ENCODE peak calls at places on chromosomes 13 and 19, in ten cellular contexts. U is CD8-positive, alpha-beta memory T cell; H is left ventricle myocardium inferior; I is ovary; X is iPS DF 6.9; P is AG04450; O is pancreas; T is IMR-90; J is psoas muscle; L is A549. R is an unnamed sample.

GRCh38 chr13:103195762-103196161 is 129.5 kb upstream of the SLC10A2 start:
- DNase-seq in U (no peak), H (no peak), I (no peak), X (no peak), P (no peak), O (no peak), T (no peak), J (no peak), L (no peak), R (no peak)

GRCh38 chr13:49585220-49586157 is at the start of gene RCBTB1:
- DNase-seq in U (peak), H (peak), I (peak), X (no peak), P (no peak), O (peak), T (peak), J (peak), L (peak), R (peak)

GRCh38 chr19:29841209-29841558 is 29.4 kb downstream of the CCNE1 start:
- DNase-seq in U (no peak), H (no peak), I (no peak), X (no peak), P (no peak), O (no peak), T (no peak), J (peak), L (peak), R (no peak)

GRCh38 chr13:23680836-23681235 is 110.6 kb downstream of the TNFRSF19 start:
- DNase-seq in U (no peak), H (no peak), I (no peak), X (no peak), P (no peak), O (no peak), T (no peak), J (no peak), L (no peak), R (no peak)

GRCh38 chr19:2610637-2611482 is 91.6 kb downstream of the GNG7 start:
- DNase-seq in U (peak), H (peak), I (peak), X (peak), P (peak), O (peak), T (peak), J (peak), L (peak), R (peak)

GRCh38 chr19:15790096-15790495 is 2.6 kb downstream of the OR10H5 start:
- DNase-seq in U (no peak), H (no peak), I (no peak), X (no peak), P (no peak), O (no peak), T (no peak), J (no peak), L (peak), R (no peak)

GRCh38 chr19:44635581-44636438 is 7.9 kb upstream of the PVR start:
- DNase-seq in U (no peak), H (no peak), I (no peak), X (no peak), P (no peak), O (no peak), T (peak), J (no peak), L (no peak), R (no peak)

GRCh38 chr19:22517496-22518411 is 95.6 kb upstream of the ZNF98 start:
- DNase-seq in U (no peak), H (no peak), I (no peak), X (no peak), P (no peak), O (no peak), T (no peak), J (no peak), L (no peak), R (no peak)

GRCh38 chr13:110815471-110816204 is 99.2 kb downstream of the ANKRD10 start:
- DNase-seq in U (no peak), H (no peak), I (no peak), X (no peak), P (no peak), O (no peak), T (no peak), J (no peak), L (no peak), R (peak)

GRCh38 chr13:96816261-96816660 is 178.0 kb downstream of the OXGR1 start:
- DNase-seq in U (no peak), H (no peak), I (no peak), X (no peak), P (no peak), O (no peak), T (no peak), J (peak), L (no peak), R (peak)

GRCh38 chr13:113763254-113763653 is 4.2 kb downstream of the TMEM255B start:
- DNase-seq in U (no peak), H (no peak), I (no peak), X (no peak), P (no peak), O (no peak), T (no peak), J (no peak), L (no peak), R (peak)

GRCh38 chr13:81058916-81059290 is 718.0 kb upstream of the SPRY2 start:
- DNase-seq in U (no peak), H (no peak), I (no peak), X (no peak), P (no peak), O (no peak), T (no peak), J (no peak), L (no peak), R (no peak)

GRCh38 chr19:3276341-3276799 is 51.9 kb downstream of the CELF5 start:
- DNase-seq in U (peak), H (no peak), I (no peak), X (peak), P (no peak), O (peak), T (no peak), J (no peak), L (peak), R (no peak)

GRCh38 chr19:19105365-19106060 is 32.8 kb downstream of the TMEM161A start:
- DNase-seq in U (no peak), H (peak), I (peak), X (no peak), P (no peak), O (no peak), T (no peak), J (no peak), L (peak), R (no peak)

GRCh38 chr13:36818483-36819063 is 449 bp upstream of the RFXAP start:
- DNase-seq in U (no peak), H (no peak), I (no peak), X (no peak), P (no peak), O (no peak), T (no peak), J (no peak), L (no peak), R (no peak)

GRCh38 chr19:2099937-2100718 is 3.4 kb downstream of the IZUMO4 start:
- DNase-seq in U (no peak), H (no peak), I (no peak), X (no peak), P (no peak), O (no peak), T (no peak), J (no peak), L (no peak), R (no peak)

GRCh38 chr13:48975926-48976676 is 389 bp downstream of the FNDC3A start:
- DNase-seq in U (peak), H (peak), I (peak), X (no peak), P (peak), O (peak), T (peak), J (peak), L (peak), R (peak)

GRCh38 chr13:21504379-21504778 is 45.3 kb upstream of the ZDHHC20 start:
- DNase-seq in U (no peak), H (no peak), I (no peak), X (no peak), P (no peak), O (no peak), T (no peak), J (no peak), L (no peak), R (no peak)

GRCh38 chr19:10766681-10767201 is 48.9 kb downstream of the DNM2 start:
- DNase-seq in U (no peak), H (peak), I (peak), X (no peak), P (no peak), O (peak), T (peak), J (no peak), L (no peak), R (no peak)

GRCh38 chr13:66519259-66519658 is 710.9 kb downstream of the PCDH9 start:
- DNase-seq in U (no peak), H (no peak), I (no peak), X (no peak), P (no peak), O (no peak), T (no peak), J (no peak), L (no peak), R (no peak)

GRCh38 chr13:112998506-112999280 is 29.7 kb downstream of the MCF2L start:
- DNase-seq in U (no peak), H (no peak), I (peak), X (no peak), P (no peak), O (no peak), T (no peak), J (no peak), L (no peak), R (no peak)

GRCh38 chr13:44096906-44097305 is 217.2 kb downstream of the LACC1 start:
- DNase-seq in U (no peak), H (no peak), I (no peak), X (no peak), P (no peak), O (no peak), T (no peak), J (no peak), L (no peak), R (no peak)

GRCh38 chr13:46486270-46486669 is 66.7 kb upstream of the LRCH1 start:
- DNase-seq in U (no peak), H (no peak), I (no peak), X (no peak), P (no peak), O (no peak), T (no peak), J (no peak), L (no peak), R (no peak)

GRCh38 chr19:18975864-18976263 is 34.8 kb upstream of the HOMER3 start:
- DNase-seq in U (no peak), H (no peak), I (no peak), X (no peak), P (no peak), O (no peak), T (no peak), J (no peak), L (no peak), R (no peak)

GRCh38 chr19:11131471-11131870 is 24.1 kb downstream of the SPC24 start:
- DNase-seq in U (no peak), H (no peak), I (no peak), X (no peak), P (no peak), O (no peak), T (no peak), J (no peak), L (no peak), R (no peak)

GRCh38 chr13:29808264-29808663 is 42.2 kb downstream of the UBL3 start:
- DNase-seq in U (no peak), H (no peak), I (no peak), X (no peak), P (no peak), O (no peak), T (no peak), J (no peak), L (no peak), R (no peak)

GRCh38 chr13:50587122-50587521 is 256.4 kb downstream of the DLEU7 start:
- DNase-seq in U (no peak), H (no peak), I (no peak), X (no peak), P (no peak), O (no peak), T (no peak), J (no peak), L (no peak), R (no peak)

GRCh38 chr19:42255766-42256750 is 1.1 kb upstream of the ERF start:
- DNase-seq in U (no peak), H (peak), I (peak), X (no peak), P (no peak), O (peak), T (peak), J (peak), L (peak), R (peak)

GRCh38 chr19:42423462-42424344 is 3.5 kb downstream of the LIPE start:
- DNase-seq in U (peak), H (peak), I (peak), X (no peak), P (peak), O (peak), T (peak), J (peak), L (peak), R (peak)

GRCh38 chr19:42402376-42403116 is 12.4 kb upstream of the CNFN start:
- DNase-seq in U (no peak), H (no peak), I (no peak), X (no peak), P (no peak), O (no peak), T (no peak), J (no peak), L (no peak), R (no peak)

GRCh38 chr13:54449922-54450321 is 1421.3 kb downstream of the OLFM4 start:
- DNase-seq in U (no peak), H (no peak), I (no peak), X (no peak), P (no peak), O (no peak), T (no peak), J (no peak), L (no peak), R (no peak)

GRCh38 chr19:9406798-9407352 is 28.5 kb downstream of the ZNF266 start:
- DNase-seq in U (no peak), H (peak), I (peak), X (no peak), P (peak), O (peak), T (peak), J (peak), L (peak), R (peak)

GRCh38 chr13:61146571-61146970 is 269.1 kb downstream of the PCDH20 start:
- DNase-seq in U (no peak), H (no peak), I (no peak), X (no peak), P (no peak), O (no peak), T (no peak), J (no peak), L (no peak), R (no peak)

GRCh38 chr13:90954605-90955004 is 392.9 kb upstream of the MIR17HG start:
- DNase-seq in U (no peak), H (no peak), I (no peak), X (no peak), P (no peak), O (no peak), T (no peak), J (no peak), L (no peak), R (no peak)

GRCh38 chr13:21638319-21639282 is 32.3 kb upstream of the FGF9 start:
- DNase-seq in U (peak), H (no peak), I (no peak), X (no peak), P (no peak), O (no peak), T (peak), J (no peak), L (peak), R (no peak)

GRCh38 chr19:53612762-53613526 is 18.9 kb upstream of the DPRX start:
- DNase-seq in U (no peak), H (no peak), I (no peak), X (peak), P (no peak), O (no peak), T (no peak), J (no peak), L (no peak), R (no peak)

GRCh38 chr19:49117677-49118564 is 1.0 kb downstream of the C19orf73 start:
- DNase-seq in U (no peak), H (peak), I (no peak), X (no peak), P (no peak), O (no peak), T (no peak), J (no peak), L (no peak), R (no peak)

GRCh38 chr19:48678201-48678600 is 5.4 kb upstream of the NTN5 start:
- DNase-seq in U (no peak), H (no peak), I (no peak), X (no peak), P (no peak), O (peak), T (no peak), J (no peak), L (no peak), R (no peak)

GRCh38 chr13:47277774-47278173 is 380.9 kb upstream of the HTR2A start:
- DNase-seq in U (no peak), H (no peak), I (no peak), X (no peak), P (no peak), O (no peak), T (peak), J (no peak), L (no peak), R (no peak)

GRCh38 chr19:6238643-6239281 is 41.0 kb downstream of the MLLT1 start:
- DNase-seq in U (no peak), H (peak), I (peak), X (no peak), P (no peak), O (no peak), T (peak), J (peak), L (no peak), R (no peak)

DNA sequence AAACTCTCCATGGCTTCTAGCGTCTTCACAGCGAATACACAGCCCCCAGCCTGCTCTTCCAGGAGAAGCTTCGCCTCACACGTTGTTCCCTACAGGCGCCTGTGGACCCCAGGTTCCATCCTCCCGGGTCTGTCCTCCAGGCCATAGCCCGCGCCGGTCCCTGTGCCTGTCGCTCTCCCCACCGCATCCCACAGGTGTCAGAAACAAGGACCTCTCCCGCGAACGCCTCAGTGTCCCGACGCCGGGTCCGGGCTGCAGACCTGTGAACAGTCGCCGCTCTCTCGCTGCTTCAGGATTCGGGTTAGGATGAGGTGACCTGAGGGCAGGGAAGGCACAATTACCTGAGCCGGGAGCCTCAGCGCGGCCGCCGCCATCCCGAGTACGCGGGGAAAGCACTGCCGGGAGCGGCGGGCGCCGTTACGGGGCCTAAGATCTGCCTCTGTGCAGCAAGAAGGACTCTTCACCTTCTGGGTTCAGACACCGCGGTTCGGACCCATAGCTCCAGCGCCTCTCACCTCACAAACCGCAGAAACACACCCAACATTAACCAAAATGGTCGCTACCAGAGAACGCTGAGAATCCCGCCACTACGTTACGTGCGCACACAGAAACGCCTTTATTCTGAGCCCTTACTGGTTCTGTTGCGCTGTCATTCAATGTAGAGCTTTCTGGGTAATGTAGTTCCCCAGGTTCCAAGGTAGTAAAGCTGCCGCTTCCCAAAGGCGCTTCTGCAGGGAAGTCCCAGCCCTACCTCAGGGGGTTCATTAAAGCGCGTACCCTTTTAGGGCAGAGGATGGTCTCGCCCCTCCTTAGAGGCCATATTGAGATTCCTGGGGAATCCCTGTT is at the start of gene ZNF418:
- DNase-seq in U (peak), H (peak), I (peak), X (peak), P (peak), O (peak), T (peak), J (peak), L (peak), R (peak)
- H3K4me3 ChIP-seq in U (peak), H (peak), I (peak), X (peak), P (peak), O (peak), T (peak), J (peak), L (peak), R (peak)

GRCh38 chr19:51632126-51632525 is 1.9 kb upstream of the SIGLEC5 start:
- DNase-seq in U (no peak), H (no peak), I (no peak), X (no peak), P (no peak), O (no peak), T (no peak), J (no peak), L (no peak), R (no peak)

GRCh38 chr19:51627491-51628138 is 2.6 kb downstream of the SIGLEC5 start:
- DNase-seq in U (no peak), H (no peak), I (no peak), X (no peak), P (no peak), O (no peak), T (no peak), J (no peak), L (no peak), R (no peak)

GRCh38 chr19:51626675-51627074 is 3.5 kb downstream of the SIGLEC5 start:
- DNase-seq in U (no peak), H (no peak), I (no peak), X (no peak), P (no peak), O (no peak), T (no peak), J (no peak), L (no peak), R (no peak)

GRCh38 chr19:51628153-51628939 is 1.9 kb downstream of the SIGLEC5 start:
- DNase-seq in U (no peak), H (no peak), I (no peak), X (no peak), P (no peak), O (no peak), T (no peak), J (no peak), L (no peak), R (no peak)
- H3K27ac ChIP-seq in U (no peak), H (no peak), I (no peak), X (no peak), P (no peak), O (no peak), T (no peak), J (no peak), L (no peak), R (no peak)

DNA sequence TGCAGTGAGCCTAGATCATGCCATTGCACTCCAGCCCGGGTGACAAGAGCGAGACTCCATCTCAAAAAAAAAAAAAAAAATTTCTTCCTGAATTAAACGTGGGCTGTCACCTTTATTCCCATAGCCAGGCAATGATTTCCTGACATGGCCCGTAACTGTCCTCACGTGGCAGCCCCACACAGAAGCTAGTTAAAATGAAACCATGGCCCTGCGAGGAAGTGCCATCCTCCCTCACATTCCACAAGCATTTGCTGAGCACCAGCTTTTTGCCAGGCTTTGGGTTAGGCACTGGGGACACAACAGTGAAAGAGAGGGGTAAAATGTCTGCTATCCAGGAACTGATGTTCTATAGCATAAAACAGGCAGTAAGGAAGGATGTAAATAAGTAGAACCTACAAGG is 13.2 kb upstream of the FBXO27 start:
- DNase-seq in U (no peak), H (no peak), I (no peak), X (no peak), P (no peak), O (no peak), T (no peak), J (no peak), L (no peak), R (no peak)
- H3K4me3 ChIP-seq in U (no peak), H (no peak), I (no peak), X (no peak), P (no peak), O (no peak), T (no peak), J (no peak), L (no peak), R (no peak)

DNA sequence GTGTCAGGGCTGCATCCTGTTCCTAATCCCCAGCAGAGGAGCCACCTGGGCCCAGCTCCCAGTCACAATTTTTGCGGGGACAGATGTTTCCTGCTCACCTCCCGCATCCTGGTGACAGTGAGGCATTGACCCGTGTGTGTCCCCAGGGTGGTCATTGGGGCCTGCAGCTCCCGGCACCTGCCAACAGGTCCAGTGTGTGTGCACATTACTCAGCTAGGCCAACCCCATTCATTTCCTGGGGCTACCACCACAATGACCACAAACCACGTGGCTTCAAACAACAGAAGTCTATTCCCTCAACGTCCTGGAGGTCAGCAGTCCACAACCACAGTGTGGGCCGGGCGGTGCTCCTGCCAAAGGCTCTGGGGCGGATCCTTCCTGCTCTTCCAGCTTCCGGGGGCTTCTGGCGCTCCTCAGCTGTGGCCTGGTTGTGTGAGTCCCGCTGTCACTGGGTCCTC is 11.9 kb upstream of the F2RL3 start:
- DNase-seq in U (no peak), H (no peak), I (no peak), X (no peak), P (no peak), O (no peak), T (no peak), J (no peak), L (no peak), R (no peak)
- H3K27ac ChIP-seq in U (no peak), H (peak), I (no peak), X (no peak), P (no peak), O (no peak), T (no peak), J (no peak), L (no peak), R (no peak)

R was measured in tibial artery.